ENCODE peak calls at places on chromosomes 3 and 15, in seven cellular contexts. I, Q, E, V, D, S and U are unnamed samples. For H3K27me3 and H3K36me3, the result is how much of the 10 kb centered on the place peaks cover.

GRCh38 chr15:94674251-94674650 is 442.9 kb downstream of the MCTP2 start:
- DNase-seq in I (no peak), Q (peak), E (no peak), V (no peak), D (no peak), S (no peak), U (no peak)

GRCh38 chr15:95227235-95227634 is 995.9 kb downstream of the MCTP2 start:
- DNase-seq in I (no peak), Q (no peak), E (no peak), V (no peak), D (no peak), S (no peak), U (no peak)

GRCh38 chr3:101377209-101377608 is 56.8 kb upstream of the IMPG2 start:
- DNase-seq in I (no peak), Q (no peak), E (no peak), V (no peak), D (no peak), S (no peak), U (no peak)

GRCh38 chr3:197031315-197032285 is 2.0 kb upstream of the MELTF start:
- DNase-seq in I (no peak), Q (peak), E (no peak), V (peak), D (peak), S (no peak), U (no peak)

GRCh38 chr15:33048255-33048654 is 146.3 kb downstream of the FMN1 start:
- DNase-seq in I (no peak), Q (no peak), E (no peak), V (peak), D (no peak), S (peak), U (no peak)

GRCh38 chr3:107315136-107315535 is 62.1 kb upstream of the CCDC54 start:
- DNase-seq in I (no peak), Q (no peak), E (no peak), V (no peak), D (no peak), S (no peak), U (no peak)

GRCh38 chr3:113287111-113287817 is 75.9 kb downstream of the BOC start:
- DNase-seq in I (no peak), Q (no peak), E (no peak), V (no peak), D (no peak), S (no peak), U (peak)

GRCh38 chr3:18420584-18420983 is 4.6 kb downstream of the SATB1 start:
- DNase-seq in I (no peak), Q (no peak), E (no peak), V (no peak), D (no peak), S (no peak), U (no peak)

GRCh38 chr3:161014997-161015749 is 90.0 kb downstream of the B3GALNT1 start:
- DNase-seq in I (no peak), Q (no peak), E (no peak), V (peak), D (no peak), S (peak), U (no peak)

GRCh38 chr15:71781179-71781964 is 29.0 kb upstream of the NR2E3 start:
- DNase-seq in I (no peak), Q (no peak), E (no peak), V (no peak), D (no peak), S (no peak), U (no peak)

GRCh38 chr3:161489390-161489789 is 7.2 kb upstream of the OTOL1 start:
- DNase-seq in I (no peak), Q (no peak), E (no peak), V (no peak), D (no peak), S (no peak), U (no peak)

GRCh38 chr15:71231678-71232224 is 116.5 kb downstream of the THSD4 start:
- DNase-seq in I (no peak), Q (no peak), E (no peak), V (no peak), D (no peak), S (no peak), U (no peak)

GRCh38 chr15:68678746-68679145 is 100.0 kb downstream of the CORO2B start:
- DNase-seq in I (no peak), Q (no peak), E (no peak), V (no peak), D (no peak), S (no peak), U (no peak)

GRCh38 chr15:46502668-46503067 is 867.8 kb downstream of the SQOR start:
- DNase-seq in I (no peak), Q (no peak), E (no peak), V (peak), D (no peak), S (peak), U (peak)

GRCh38 chr3:11600501-11601282 is 43.0 kb downstream of the VGLL4 start:
- DNase-seq in I (no peak), Q (peak), E (no peak), V (peak), D (peak), S (peak), U (peak)

GRCh38 chr3:142808103-142808917 is 80.6 kb downstream of the PCOLCE2 start:
- DNase-seq in I (no peak), Q (no peak), E (no peak), V (peak), D (no peak), S (no peak), U (no peak)

GRCh38 chr3:28334552-28334951 is 14.0 kb upstream of the ZCWPW2 start:
- DNase-seq in I (no peak), Q (no peak), E (no peak), V (no peak), D (no peak), S (no peak), U (no peak)

GRCh38 chr15:22883196-22883595 is 44.7 kb downstream of the NIPA2 start:
- DNase-seq in I (no peak), Q (no peak), E (no peak), V (no peak), D (no peak), S (no peak), U (no peak)

GRCh38 chr15:70055601-70056051 is 42.1 kb downstream of the TLE3 start:
- DNase-seq in I (peak), Q (peak), E (peak), V (peak), D (peak), S (no peak), U (no peak)

GRCh38 chr3:141930801-141931200 is 54.4 kb downstream of the ATP1B3 start:
- DNase-seq in I (no peak), Q (no peak), E (no peak), V (no peak), D (no peak), S (no peak), U (no peak)

GRCh38 chr3:147299656-147300055 is 106.7 kb downstream of the ZIC4 start:
- DNase-seq in I (no peak), Q (no peak), E (no peak), V (no peak), D (no peak), S (no peak), U (no peak)

GRCh38 chr3:194986208-194987043 is 284.5 kb downstream of the XXYLT1 start:
- DNase-seq in I (no peak), Q (no peak), E (no peak), V (no peak), D (no peak), S (no peak), U (peak)

GRCh38 chr15:73691398-73691797 is 7.2 kb downstream of the CD276 start:
- DNase-seq in I (no peak), Q (peak), E (no peak), V (peak), D (peak), S (peak), U (peak)

GRCh38 chr3:50226888-50227389 is 9.1 kb upstream of the GNAI2 start:
- DNase-seq in I (no peak), Q (peak), E (no peak), V (peak), D (no peak), S (no peak), U (no peak)

GRCh38 chr15:25172691-25173090 is 217.9 kb downstream of the SNRPN start:
- DNase-seq in I (peak), Q (peak), E (no peak), V (no peak), D (peak), S (no peak), U (no peak)

GRCh38 chr15:74613953-74614743 is 1.5 kb upstream of the CLK3 start:
- DNase-seq in I (no peak), Q (no peak), E (peak), V (peak), D (no peak), S (no peak), U (peak)

GRCh38 chr3:34675383-34676120 is 877.1 kb downstream of the PDCD6IP start:
- DNase-seq in I (no peak), Q (no peak), E (no peak), V (no peak), D (no peak), S (no peak), U (no peak)

GRCh38 chr3:58691997-58692396 is 25.4 kb upstream of the FAM3D start:
- DNase-seq in I (no peak), Q (no peak), E (no peak), V (peak), D (no peak), S (peak), U (no peak)

GRCh38 chr3:147388395-147389264 is 17.7 kb downstream of the ZIC4 start:
- DNase-seq in I (no peak), Q (no peak), E (no peak), V (no peak), D (no peak), S (peak), U (no peak)

GRCh38 chr3:65633018-65633417 is 405.7 kb downstream of the MAGI1 start:
- DNase-seq in I (no peak), Q (no peak), E (no peak), V (peak), D (no peak), S (no peak), U (no peak)

GRCh38 chr3:30544811-30545210 is 61.6 kb upstream of the TGFBR2 start:
- DNase-seq in I (no peak), Q (no peak), E (no peak), V (no peak), D (no peak), S (no peak), U (no peak)

GRCh38 chr3:184261270-184262165 is at the start of gene CAMK2N2:
- DNase-seq in I (peak), Q (peak), E (peak), V (peak), D (peak), S (peak), U (peak)

GRCh38 chr15:75149911-75150709 is 51.6 kb upstream of the C15orf39 start:
- DNase-seq in I (no peak), Q (no peak), E (no peak), V (no peak), D (no peak), S (no peak), U (no peak)

GRCh38 chr3:35965908-35966307 is 326.6 kb downstream of the ARPP21 start:
- DNase-seq in I (no peak), Q (no peak), E (peak), V (peak), D (no peak), S (peak), U (peak)

GRCh38 chr15:74392402-74392876 is 25.0 kb upstream of the CYP11A1 start:
- DNase-seq in I (no peak), Q (no peak), E (peak), V (no peak), D (no peak), S (no peak), U (no peak)

GRCh38 chr15:31472636-31473383 is 146.2 kb downstream of the KLF13 start:
- DNase-seq in I (peak), Q (no peak), E (no peak), V (no peak), D (peak), S (no peak), U (peak)

GRCh38 chr3:140164922-140165590 is 230.1 kb downstream of the CLSTN2 start:
- DNase-seq in I (no peak), Q (no peak), E (no peak), V (no peak), D (no peak), S (no peak), U (no peak)

DNA sequence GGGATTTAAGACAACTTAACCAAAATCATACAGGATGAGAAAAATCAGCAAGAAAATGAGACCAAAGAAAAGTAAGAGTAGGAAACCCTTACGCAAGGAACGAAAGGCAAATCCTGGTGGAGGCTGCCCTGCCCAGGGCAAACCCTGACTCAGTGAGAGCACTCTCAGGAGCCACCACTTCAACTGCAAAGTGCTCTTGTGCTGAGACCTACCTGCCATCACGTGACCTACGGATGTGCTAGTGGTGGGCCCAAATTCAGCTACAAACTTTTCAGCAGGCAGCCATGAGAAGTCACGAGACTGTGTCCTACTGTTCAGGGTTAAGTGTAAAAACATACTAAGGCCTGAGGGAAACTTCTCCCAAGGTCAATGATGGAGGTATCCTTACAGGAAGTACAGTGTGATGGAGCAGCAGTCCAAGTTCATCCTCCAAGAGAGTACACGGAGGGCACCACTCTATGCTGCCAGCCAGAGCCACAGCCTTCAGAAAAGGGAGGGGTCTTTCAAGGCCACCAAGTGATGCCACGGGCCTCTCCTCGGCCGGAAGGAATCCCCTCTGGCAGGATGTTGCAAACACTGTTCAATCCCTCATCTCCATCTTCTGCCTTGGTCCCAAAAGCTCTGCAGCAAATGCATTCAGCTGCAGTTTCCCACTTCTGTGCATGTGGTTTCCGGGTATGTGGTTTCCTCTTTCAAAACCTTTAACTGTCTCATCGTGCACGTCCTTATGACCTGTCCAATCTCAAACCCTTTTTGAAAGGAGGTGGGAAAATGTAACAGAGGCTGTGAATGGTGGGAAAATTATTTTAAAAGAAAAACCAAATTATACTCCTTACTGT is 9.5 kb downstream of the CHSY1 start:
- DNase-seq in I (peak), Q (no peak), E (no peak), V (no peak), D (no peak), S (no peak), U (no peak)
- H3K4me3 ChIP-seq in I (peak), Q (no peak), E (no peak), V (no peak), D (no peak), S (no peak), U (no peak)

DNA sequence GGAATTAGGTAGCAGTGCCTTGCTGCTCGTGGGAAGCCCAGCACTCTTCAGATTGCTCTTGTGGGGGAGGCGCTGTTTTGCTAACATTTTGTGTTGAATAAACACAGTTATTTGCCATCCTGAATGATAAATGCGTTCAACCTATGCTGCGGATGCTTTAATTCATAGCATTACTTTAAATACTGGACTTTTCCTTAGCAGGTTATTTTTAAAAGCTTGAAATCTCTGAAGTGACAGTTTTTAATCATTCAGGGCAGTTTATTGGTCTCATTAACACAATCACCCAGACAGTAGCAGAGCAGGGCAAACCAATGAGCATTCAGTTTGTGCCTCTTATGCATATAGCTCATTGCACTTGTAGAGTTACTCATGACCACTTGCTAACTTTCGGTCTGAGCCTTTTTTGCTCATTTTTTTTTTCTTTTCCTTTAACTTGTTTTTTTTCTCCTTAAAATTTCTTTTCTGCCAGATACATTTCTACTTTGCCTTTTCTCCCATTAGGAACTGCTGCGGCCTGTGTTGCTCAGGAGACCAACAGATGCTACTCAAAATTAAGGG is 5.2 kb downstream of the CACNA2D3 start:
- DNase-seq in I (no peak), Q (no peak), E (no peak), V (no peak), D (no peak), S (no peak), U (no peak)
- H3K27me3 ChIP-seq in I (under half), Q (under half), E (under half), V (under half), D (under half), S (half or more), U (under half)

GRCh38 chr3:47613723-47614122 is 35.1 kb upstream of the CSPG5 start:
- DNase-seq in I (no peak), Q (no peak), E (no peak), V (peak), D (no peak), S (no peak), U (no peak)
- H3K36me3 ChIP-seq in I (under half), Q (under half), E (half or more), V (under half), D (half or more), S (under half), U (under half)

GRCh38 chr15:67103432-67103831 is 38.0 kb downstream of the SMAD3 start:
- DNase-seq in I (no peak), Q (no peak), E (no peak), V (no peak), D (no peak), S (no peak), U (no peak)
- H3K4me3 ChIP-seq in I (peak), Q (no peak), E (no peak), V (no peak), D (no peak), S (no peak), U (no peak)